ENCODE peak calls at places on chromosomes 6 and 20, in ten cellular contexts. S is ovary; H is small intestine; T is right lobe of liver; V is endodermal cell; N is CD8-positive, alpha-beta memory T cell; P is MM.1S; Q is psoas muscle; W is OCI-LY7; I is cardiac muscle cell. R is an unnamed sample.

GRCh38 chr20:61042501-61043385 is 209.3 kb upstream of the CDH4 start:
- DNase-seq in S (no peak), T (no peak), I (peak; percentile 32), V (no peak), N (no peak), W (no peak), P (no peak), Q (no peak), H (no peak), R (no peak)

GRCh38 chr20:6008254-6008653 is 45.6 kb downstream of the LRRN4 start:
- DNase-seq in V (no peak), W (no peak), T (no peak), I (peak; percentile 22), S (peak; percentile 62), Q (peak; percentile 60), H (peak; percentile 57), N (no peak), P (no peak), R (peak; percentile 55)

GRCh38 chr20:9286501-9286900 is 217.6 kb downstream of the PLCB4 start:
- DNase-seq in W (no peak), Q (no peak), N (no peak), V (no peak), P (no peak), T (no peak), S (no peak), I (no peak), H (no peak), R (no peak)

GRCh38 chr6:90219168-90219985 is 77.3 kb downstream of the BACH2 start:
- DNase-seq in W (no peak), H (peak; percentile 20), T (no peak), V (peak; percentile 64), S (peak; percentile 56), I (peak; percentile 61), P (peak; percentile 10), Q (no peak), N (no peak), R (no peak)

GRCh38 chr6:26224940-26225847 is 138.0 kb downstream of the HFE start:
- DNase-seq in V (peak; percentile 87), Q (no peak), I (peak; percentile 90), T (no peak), H (no peak), N (no peak), W (no peak), S (peak; percentile 28), P (no peak), R (no peak)

GRCh38 chr20:42186337-42186736 is 568.2 kb upstream of the CHD6 start:
- DNase-seq in W (no peak), I (no peak), N (no peak), V (no peak), P (no peak), S (no peak), H (no peak), T (no peak), Q (no peak), R (no peak)

GRCh38 chr20:61674688-61675087 is 391.0 kb downstream of the TAF4 start:
- DNase-seq in H (no peak), N (no peak), W (no peak), S (no peak), T (no peak), I (no peak), Q (no peak), P (no peak), V (no peak), R (no peak)

GRCh38 chr20:23049933-23050838 is 714 bp upstream of the THBD start:
- DNase-seq in I (peak; percentile 38), H (peak; percentile 17), W (no peak), N (no peak), V (peak; percentile 80), Q (peak; percentile 71), T (peak; percentile 67), S (peak; percentile 26), P (no peak), R (peak; percentile 60)

GRCh38 chr6:39273394-39273793 is 40.8 kb downstream of the KCNK17 start:
- DNase-seq in H (no peak), N (no peak), W (no peak), I (no peak), P (no peak), Q (peak; percentile 28), S (no peak), T (no peak), V (peak; percentile 75), R (no peak)

GRCh38 chr6:41475164-41475563 is 71.0 kb upstream of the FOXP4 start:
- DNase-seq in P (no peak), I (no peak), W (no peak), H (no peak), Q (no peak), V (no peak), T (no peak), N (no peak), S (no peak), R (no peak)

GRCh38 chr6:155078331-155078745 is 83.2 kb downstream of the TIAM2 start:
- DNase-seq in V (no peak), T (no peak), Q (peak; percentile 22), W (no peak), N (no peak), P (no peak), I (peak; percentile 16), H (no peak), S (peak; percentile 54), R (no peak)

GRCh38 chr6:2970753-2971419 is 481 bp downstream of the SERPINB6 start:
- DNase-seq in H (no peak), I (peak; percentile 60), W (no peak), Q (peak; percentile 89), S (peak; percentile 73), T (peak; percentile 86), V (peak; percentile 81), N (peak; percentile 75), P (peak; percentile 22), R (peak; percentile 86)

GRCh38 chr20:53708129-53708968 is 114.7 kb upstream of the ZNF217 start:
- DNase-seq in W (peak; percentile 38), P (peak; percentile 72), I (no peak), N (no peak), Q (no peak), V (no peak), T (no peak), H (no peak), S (no peak), R (no peak)

GRCh38 chr6:24520929-24521546 is 26.3 kb downstream of the ALDH5A1 start:
- DNase-seq in I (peak; percentile 63), V (peak; percentile 87), H (peak; percentile 47), S (no peak), P (peak; percentile 45), N (peak; percentile 54), T (peak; percentile 79), Q (peak; percentile 33), W (peak; percentile 80), R (peak; percentile 67)

GRCh38 chr6:14118091-14118439 is 493 bp downstream of the CD83 start:
- DNase-seq in V (no peak), I (no peak), N (no peak), H (no peak), Q (no peak), P (no peak), T (no peak), W (no peak), S (peak; percentile 19), R (no peak)

GRCh38 chr6:149210376-149210775 is 107.1 kb upstream of the TAB2 start:
- DNase-seq in H (no peak), V (no peak), S (no peak), N (no peak), W (no peak), P (no peak), T (no peak), I (no peak), Q (no peak), R (no peak)

GRCh38 chr6:33320315-33321181 is 3.0 kb upstream of the ZBTB22 start:
- DNase-seq in V (no peak), H (no peak), W (no peak), N (no peak), Q (peak; percentile 82), T (peak; percentile 83), P (no peak), S (peak; percentile 20), I (no peak), R (peak; percentile 68)

GRCh38 chr6:26321005-26321404 is 44.0 kb upstream of the BTN3A2 start:
- DNase-seq in W (no peak), I (no peak), Q (no peak), N (no peak), T (no peak), S (no peak), P (no peak), H (no peak), V (no peak), R (no peak)

GRCh38 chr6:129432738-129433137 is 277.2 kb downstream of the ARHGAP18 start:
- DNase-seq in S (no peak), V (no peak), H (no peak), N (no peak), P (no peak), I (no peak), T (no peak), Q (no peak), W (no peak), R (no peak)

DNA sequence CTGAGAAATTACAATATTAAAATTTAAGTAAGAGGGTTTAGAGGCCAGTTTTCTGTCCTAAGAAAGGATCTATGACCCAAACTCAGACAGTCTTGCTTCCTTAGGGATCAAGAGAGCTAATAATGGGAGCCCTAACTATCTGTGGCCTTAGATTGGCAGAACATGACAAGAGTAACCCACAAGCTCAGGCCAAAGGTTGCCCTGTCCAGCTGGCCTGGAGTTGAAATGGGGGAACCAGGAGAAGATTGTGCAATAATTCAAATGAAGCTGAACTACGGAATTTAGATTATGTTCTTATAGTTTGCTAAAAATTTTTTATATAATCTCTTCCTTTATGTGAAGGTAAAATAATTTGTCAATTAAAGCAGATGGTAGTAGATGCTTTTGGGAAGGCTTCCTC is 26.4 kb downstream of the LAMA4 start:
- DNase-seq in W (no peak), V (no peak), P (no peak), Q (no peak), N (no peak), H (no peak), S (no peak), T (peak; percentile 70), I (no peak), R (no peak)
- H3K27ac ChIP-seq in W (no peak overlapping the region), V (no peak overlapping the region), P (no peak overlapping the region), Q (peak overlapping the region; percentile 39), N (no peak overlapping the region), H (peak overlapping the region; percentile 64), S (no peak overlapping the region), T (peak overlapping the region; percentile 34), I (no peak overlapping the region), R (peak overlapping the region; percentile 87)

GRCh38 chr20:43812216-43812615 is 85.4 kb upstream of the GTSF1L start:
- DNase-seq in T (no peak), H (no peak), I (no peak), Q (no peak), V (no peak), S (no peak), W (no peak), P (no peak), N (no peak), R (no peak)
- H3K9me3 ChIP-seq in T (peaks cover 8% of the 10 kb centered on the region), H (no peaks in the 10 kb centered on the region), I (no peaks in the 10 kb centered on the region), Q (peaks cover 16% of the 10 kb centered on the region), V (peaks cover 34% of the 10 kb centered on the region), S (no peaks in the 10 kb centered on the region), W (peaks cover 19% of the 10 kb centered on the region), P (no peaks in the 10 kb centered on the region), N (peaks cover 8% of the 10 kb centered on the region), R (peaks cover 29% of the 10 kb centered on the region)

GRCh38 chr6:11769244-11769643 is 9.4 kb downstream of the ADTRP start:
- DNase-seq in W (no peak), V (no peak), P (no peak), H (peak; percentile 74), T (no peak), S (no peak), Q (no peak), I (no peak), N (no peak), R (no peak)
- H3K4me1 ChIP-seq in W (no peaks in the 10 kb centered on the region), V (peaks cover 14% of the 10 kb centered on the region), P (peaks cover 13% of the 10 kb centered on the region), H (peaks cover 6% of the 10 kb centered on the region), T (no peaks in the 10 kb centered on the region), S (peaks cover 1% of the 10 kb centered on the region), Q (no peaks in the 10 kb centered on the region), I (peaks cover 12% of the 10 kb centered on the region), N (no peaks in the 10 kb centered on the region), R (peaks cover 14% of the 10 kb centered on the region)

GRCh38 chr6:40386200-40386599 is 201.0 kb downstream of the LRFN2 start:
- DNase-seq in N (no peak), P (no peak), I (no peak), H (no peak), W (no peak), S (no peak), Q (no peak), T (no peak), V (peak; percentile 7), R (no peak)
- H3K27ac ChIP-seq in N (no peak overlapping the region), P (no peak overlapping the region), I (no peak overlapping the region), H (no peak overlapping the region), W (no peak overlapping the region), S (no peak overlapping the region), Q (no peak overlapping the region), T (no peak overlapping the region), V (no peak overlapping the region), R (no peak overlapping the region)

R was measured in heart left ventricle.